ENCODE peak calls at places on chromosomes 5 and 9, in eight cellular contexts. O is IMR-90, X is PC-9, E is gastrocnemius medialis, B is adrenal gland, K is stomach, P is esophagus muscularis mucosa, A is AG10803. I is an unnamed sample.

GRCh38 chr5:83595217-83595616 is 123.7 kb downstream of the VCAN start:
- DNase-seq in O (no peak), X (no peak), E (no peak), B (no peak), K (no peak), P (no peak), A (no peak), I (no peak)

GRCh38 chr5:86875539-86875938 is 257.8 kb downstream of the COX7C start:
- DNase-seq in O (no peak), X (no peak), E (no peak), B (no peak), K (no peak), P (no peak), A (no peak), I (no peak)

GRCh38 chr5:74384851-74385250 is 255.7 kb downstream of the ENC1 start:
- DNase-seq in O (no peak), X (no peak), E (no peak), B (no peak), K (no peak), P (no peak), A (peak), I (no peak)

GRCh38 chr9:95437559-95437958 is 79.2 kb downstream of the PTCH1 start:
- DNase-seq in O (no peak), X (no peak), E (no peak), B (no peak), K (no peak), P (no peak), A (no peak), I (no peak)

GRCh38 chr5:122063836-122064235 is 14.2 kb downstream of the LOX start:
- DNase-seq in O (peak), X (no peak), E (no peak), B (no peak), K (no peak), P (no peak), A (peak), I (no peak)

GRCh38 chr5:174935854-174936474 is 211.6 kb downstream of the MSX2 start:
- DNase-seq in O (peak), X (no peak), E (peak), B (peak), K (peak), P (no peak), A (peak), I (peak)

GRCh38 chr5:66595877-66596790 is at the start of gene MAST4:
- DNase-seq in O (peak), X (peak), E (peak), B (peak), K (peak), P (no peak), A (peak), I (peak)

GRCh38 chr5:64273276-64273675 is 107.6 kb downstream of the RNF180 start:
- DNase-seq in O (peak), X (no peak), E (no peak), B (no peak), K (no peak), P (no peak), A (no peak), I (no peak)

GRCh38 chr9:98410185-98410697 is 154.8 kb upstream of the TBC1D2 start:
- DNase-seq in O (peak), X (no peak), E (no peak), B (peak), K (no peak), P (no peak), A (peak), I (peak)

GRCh38 chr5:177546262-177546741 is 8.1 kb downstream of the FAM193B start:
- DNase-seq in O (peak), X (peak), E (peak), B (peak), K (no peak), P (peak), A (peak), I (peak)

GRCh38 chr5:138077064-138077696 is 6.7 kb upstream of the WNT8A start:
- DNase-seq in O (peak), X (no peak), E (peak), B (peak), K (peak), P (no peak), A (peak), I (peak)

GRCh38 chr5:134005415-134006118 is 792 bp upstream of the VDAC1 start:
- DNase-seq in O (no peak), X (no peak), E (peak), B (peak), K (peak), P (no peak), A (peak), I (no peak)

GRCh38 chr9:81632599-81632998 is 56.7 kb downstream of the TLE1 start:
- DNase-seq in O (peak), X (peak), E (no peak), B (no peak), K (no peak), P (no peak), A (peak), I (no peak)

GRCh38 chr5:36090033-36090432 is 23.4 kb upstream of the UGT3A2 start:
- DNase-seq in O (peak), X (peak), E (no peak), B (no peak), K (no peak), P (no peak), A (peak), I (peak)

GRCh38 chr9:7336356-7337075 is 463.1 kb downstream of the DMAC1 start:
- DNase-seq in O (peak), X (no peak), E (no peak), B (no peak), K (no peak), P (no peak), A (no peak), I (no peak)

GRCh38 chr5:32984851-32985250 is 273.7 kb downstream of the NPR3 start:
- DNase-seq in O (peak), X (no peak), E (no peak), B (no peak), K (no peak), P (no peak), A (no peak), I (peak)

GRCh38 chr5:980941-981340 is 27.7 kb upstream of the NKD2 start:
- DNase-seq in O (no peak), X (no peak), E (no peak), B (no peak), K (no peak), P (no peak), A (peak), I (no peak)

GRCh38 chr5:53418409-53418808 is 62.0 kb upstream of the FST start:
- DNase-seq in O (peak), X (no peak), E (no peak), B (no peak), K (no peak), P (no peak), A (no peak), I (no peak)

GRCh38 chr9:127899200-127899943 is at the start of gene ST6GALNAC6:
- DNase-seq in O (peak), X (no peak), E (peak), B (peak), K (peak), P (no peak), A (peak), I (peak)

GRCh38 chr9:72864327-72864726 is 88.5 kb downstream of the ALDH1A1 start:
- DNase-seq in O (no peak), X (no peak), E (no peak), B (no peak), K (no peak), P (no peak), A (no peak), I (no peak)

GRCh38 chr5:79075646-79076426 is 6.3 kb downstream of the BHMT2 start:
- DNase-seq in O (no peak), X (no peak), E (no peak), B (no peak), K (no peak), P (no peak), A (peak), I (no peak)

GRCh38 chr5:57280811-57281301 is 107.0 kb downstream of the GPBP1 start:
- DNase-seq in O (no peak), X (peak), E (no peak), B (no peak), K (no peak), P (no peak), A (no peak), I (peak)

GRCh38 chr5:67093259-67093658 is 103.3 kb downstream of the CD180 start:
- DNase-seq in O (no peak), X (no peak), E (no peak), B (no peak), K (no peak), P (no peak), A (no peak), I (no peak)

GRCh38 chr5:96626956-96627355 is 35.2 kb upstream of the CAST start:
- DNase-seq in O (peak), X (peak), E (no peak), B (no peak), K (no peak), P (no peak), A (peak), I (peak)

GRCh38 chr5:111765613-111766012 is 8.6 kb upstream of the NREP start:
- DNase-seq in O (no peak), X (no peak), E (no peak), B (no peak), K (no peak), P (no peak), A (no peak), I (no peak)

GRCh38 chr9:21672140-21672539 is 130.3 kb upstream of the MTAP start:
- DNase-seq in O (no peak), X (no peak), E (no peak), B (no peak), K (no peak), P (no peak), A (no peak), I (no peak)

GRCh38 chr9:34072868-34073590 is 24.3 kb upstream of the UBAP2 start:
- DNase-seq in O (peak), X (peak), E (peak), B (peak), K (peak), P (no peak), A (peak), I (peak)

GRCh38 chr5:135534609-135535419 is 950 bp downstream of the NEUROG1 start:
- DNase-seq in O (no peak), X (no peak), E (no peak), B (no peak), K (no peak), P (no peak), A (no peak), I (peak)
- H3K4me3 ChIP-seq in O (no peak), X (no peak), E (no peak), B (no peak), K (no peak), P (no peak), A (no peak), I (no peak)

GRCh38 chr5:107610795-107611194 is 59.9 kb downstream of the EFNA5 start:
- DNase-seq in O (no peak), X (no peak), E (no peak), B (no peak), K (no peak), P (no peak), A (no peak), I (no peak)

GRCh38 chr5:107607196-107607595 is 63.5 kb downstream of the EFNA5 start:
- DNase-seq in O (no peak), X (no peak), E (no peak), B (no peak), K (no peak), P (no peak), A (no peak), I (no peak)

GRCh38 chr5:107604990-107605389 is 65.7 kb downstream of the EFNA5 start:
- DNase-seq in O (peak), X (no peak), E (no peak), B (no peak), K (no peak), P (no peak), A (peak), I (no peak)

GRCh38 chr5:107605596-107606125 is 65.1 kb downstream of the EFNA5 start:
- DNase-seq in O (no peak), X (no peak), E (no peak), B (no peak), K (no peak), P (no peak), A (no peak), I (no peak)

DNA sequence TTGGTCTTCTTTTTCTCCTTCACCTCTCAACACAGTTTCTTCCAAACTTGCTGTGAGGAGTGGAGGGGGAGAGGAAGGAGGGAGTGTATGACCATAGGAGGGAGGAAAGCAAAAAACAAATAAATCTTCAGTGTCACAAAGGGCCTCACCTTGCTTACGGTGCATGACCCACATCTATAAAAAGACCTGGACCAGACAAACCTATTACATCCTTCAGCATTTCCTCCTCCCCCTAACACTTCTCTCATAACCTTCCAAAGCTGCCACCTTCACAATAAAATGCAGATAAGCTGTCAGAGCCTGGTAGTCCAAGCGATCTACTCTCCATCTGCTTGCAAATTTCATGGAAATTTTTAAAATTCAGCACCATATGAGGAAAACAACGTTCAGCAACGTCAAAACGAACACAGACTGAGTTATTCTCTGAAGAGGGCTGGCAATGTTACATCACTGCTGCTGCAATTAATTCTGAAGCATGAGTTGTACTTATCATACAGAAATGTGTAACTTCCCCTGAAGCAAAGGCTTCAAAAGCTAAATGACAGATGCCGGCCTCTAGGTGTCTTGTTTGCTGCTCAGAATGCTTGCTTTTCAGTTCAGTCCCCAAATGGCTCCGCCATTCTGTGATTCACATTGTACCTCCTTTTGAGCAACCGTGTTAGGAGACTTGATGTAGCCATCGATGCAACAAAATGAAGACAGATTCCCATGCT is 62.9 kb downstream of the EFNA5 start:
- DNase-seq in O (no peak), X (no peak), E (no peak), B (no peak), K (no peak), P (no peak), A (no peak), I (peak)
- TF ChIP-seq CTCF in O (no peak), X (no peak), E (no peak), B (no peak), K (no peak), P (no peak), A (no peak), I (peak)

DNA sequence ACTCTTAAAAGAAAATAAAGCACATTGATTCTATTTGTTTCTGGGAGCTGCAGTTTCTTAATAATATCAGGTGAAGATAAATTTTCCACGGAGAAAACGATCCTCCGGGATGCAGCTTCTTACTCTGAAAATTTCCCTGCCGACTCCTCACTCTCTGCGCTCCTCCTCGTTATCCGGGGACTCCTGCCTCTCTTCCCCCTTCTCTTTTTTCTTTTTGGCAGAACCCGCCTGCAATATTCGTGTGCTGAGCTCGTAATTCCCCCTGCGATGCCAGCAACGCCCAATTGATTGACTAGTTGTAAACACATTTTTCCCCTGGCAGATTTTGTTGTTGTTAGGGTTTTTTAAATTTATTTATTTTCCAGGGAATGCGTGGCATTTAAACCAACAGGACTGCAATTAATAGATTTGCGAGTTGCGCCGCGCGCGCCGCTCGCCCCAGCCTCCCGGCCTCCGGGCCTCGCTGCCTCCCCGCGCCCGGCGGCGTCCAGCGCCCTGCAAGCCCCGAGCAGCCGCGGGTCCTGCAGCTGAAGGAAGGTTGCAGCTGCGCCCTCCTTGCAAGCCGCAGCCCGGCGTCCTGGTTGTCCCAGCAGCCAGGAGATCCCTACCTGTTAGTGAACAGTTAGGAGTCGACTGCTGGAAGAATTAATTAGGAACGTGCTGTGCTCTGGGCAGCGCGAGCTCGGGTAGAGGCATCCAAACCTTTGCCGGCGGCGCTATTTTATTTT is 2.2 kb downstream of the NTNG2 start:
- DNase-seq in O (no peak), X (no peak), E (no peak), B (no peak), K (no peak), P (no peak), A (no peak), I (no peak)
- H3K4me3 ChIP-seq in O (no peak), X (no peak), E (peak), B (no peak), K (peak), P (peak), A (no peak), I (no peak)

DNA sequence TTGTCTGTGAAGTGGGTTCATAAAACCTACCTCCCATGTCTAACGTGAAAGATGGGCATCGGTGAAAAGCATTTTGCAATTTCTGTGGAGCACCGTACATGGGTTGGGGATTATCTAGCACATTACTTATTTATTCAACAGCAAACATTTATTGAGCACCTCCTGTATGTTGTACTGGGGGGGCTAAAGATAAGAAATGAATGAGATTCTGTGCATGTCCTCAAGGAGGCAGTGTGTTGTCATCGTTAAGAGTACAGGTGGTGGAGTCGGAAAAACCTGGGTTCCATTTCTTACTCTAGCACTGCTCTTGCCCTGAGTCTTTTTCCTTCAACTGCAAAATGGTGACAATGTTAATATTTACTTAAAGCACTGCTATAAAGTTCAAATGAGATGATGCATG is 30.4 kb upstream of the DENND1A start:
- DNase-seq in O (no peak), X (no peak), E (no peak), B (no peak), K (no peak), P (no peak), A (no peak), I (no peak)
- TF ChIP-seq CTCF in O (no peak), X (no peak), E (no peak), B (no peak), K (no peak), P (no peak), A (no peak), I (no peak)

GRCh38 chr5:170917113-170917512 is 55.3 kb downstream of the RANBP17 start:
- DNase-seq in O (no peak), X (no peak), E (no peak), B (no peak), K (no peak), P (no peak), A (peak), I (no peak)
- H3K4me3 ChIP-seq in O (no peak), X (no peak), E (no peak), B (no peak), K (no peak), P (no peak), A (no peak), I (no peak)

DNA sequence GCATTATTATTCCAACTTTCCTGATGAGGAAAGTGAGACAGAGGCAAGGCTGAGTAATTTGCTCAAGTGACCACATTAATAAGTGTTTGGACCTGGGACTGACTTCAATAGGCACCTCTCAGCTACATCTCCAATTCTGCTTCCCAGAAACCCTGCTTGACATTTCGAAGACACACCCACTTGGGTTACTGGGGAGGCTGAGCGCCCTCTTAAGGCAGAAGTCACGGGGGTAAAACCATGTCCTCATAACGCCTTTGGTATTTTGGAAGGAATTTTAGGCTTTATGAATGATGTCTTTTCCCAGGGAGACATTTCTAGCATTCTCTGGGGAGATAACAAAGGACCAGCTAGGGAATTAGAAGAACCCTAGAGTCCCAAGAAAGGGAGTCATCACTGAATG is 53.3 kb downstream of the TRPC7 start:
- DNase-seq in O (no peak), X (no peak), E (no peak), B (no peak), K (no peak), P (peak), A (no peak), I (no peak)
- TF ChIP-seq CTCF in O (no peak), X (no peak), E (no peak), B (no peak), K (no peak), P (no peak), A (no peak), I (no peak)

DNA sequence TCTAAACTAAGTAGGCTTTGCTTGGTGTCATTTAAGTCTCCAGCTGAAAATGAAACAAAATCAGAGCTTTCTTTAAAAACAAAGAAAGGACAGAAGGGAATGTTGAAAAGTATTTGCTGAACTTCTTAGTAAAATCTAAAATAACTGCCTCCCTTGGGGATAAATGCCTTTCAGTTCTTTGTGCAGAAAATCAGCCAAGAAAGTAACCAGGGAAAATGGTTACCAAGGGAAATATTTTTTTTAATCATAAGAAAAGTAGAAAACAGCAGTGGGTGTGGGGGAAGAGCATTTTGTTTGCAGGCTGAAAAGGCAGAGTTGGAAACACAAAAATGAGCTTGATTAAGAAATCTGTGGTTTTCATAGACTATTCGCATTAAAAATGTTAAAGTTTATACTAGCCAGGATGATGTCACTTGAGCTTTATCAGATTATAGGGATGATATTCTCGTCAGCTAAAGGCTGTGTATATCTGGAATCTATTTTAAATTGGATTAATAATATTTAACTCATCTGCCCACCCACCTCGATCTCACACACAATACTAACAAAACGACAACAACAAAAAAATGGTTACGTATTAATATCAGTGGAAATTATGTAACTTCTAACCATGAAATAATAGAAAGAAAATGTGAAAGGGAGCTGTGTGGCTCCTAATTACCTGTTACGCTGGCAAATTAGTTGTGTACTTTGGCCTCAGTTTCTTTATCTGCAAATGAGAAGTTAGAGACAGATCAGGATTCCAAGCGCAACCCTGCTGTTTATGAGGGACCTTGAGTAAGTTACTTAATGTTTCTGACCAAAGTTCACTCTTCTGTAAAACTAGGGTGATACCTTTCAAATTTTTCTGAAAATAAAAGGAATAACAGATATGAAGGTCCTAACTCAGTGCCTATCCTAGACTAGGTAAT is at the start of gene ECM2:
- DNase-seq in O (peak), X (no peak), E (no peak), B (no peak), K (no peak), P (no peak), A (peak), I (no peak)
- H3K4me3 ChIP-seq in O (peak), X (no peak), E (peak), B (no peak), K (no peak), P (peak), A (peak), I (no peak)